ENCODE peak calls at places on chromosomes 3 and 15, in five cellular contexts. J is HepG2, A is A549, Q is K562, B is GM12878. O is an unnamed sample.

GRCh38 chr3:34235096-34235495 is 436.7 kb downstream of the PDCD6IP start:
- DNase-seq in J (no peak), A (no peak), Q (no peak), B (no peak), O (no peak)

GRCh38 chr3:71011565-71012287 is 571.8 kb downstream of the FOXP1 start:
- DNase-seq in J (no peak), A (no peak), Q (no peak), B (peak), O (no peak)

GRCh38 chr15:92959219-92959618 is 59.1 kb downstream of the CHD2 start:
- DNase-seq in J (no peak), A (no peak), Q (no peak), B (no peak), O (no peak)

GRCh38 chr3:57787867-57788623 is 31.9 kb downstream of the SLMAP start:
- DNase-seq in J (no peak), A (no peak), Q (peak), B (peak), O (no peak)

GRCh38 chr3:15291589-15292541 is 40.5 kb downstream of the SH3BP5 start:
- DNase-seq in J (no peak), A (no peak), Q (peak), B (peak), O (no peak)

GRCh38 chr3:37768107-37768809 is 93.4 kb upstream of the CTDSPL start:
- DNase-seq in J (peak), A (no peak), Q (peak), B (no peak), O (peak)

GRCh38 chr3:127632035-127632434 is 3.0 kb downstream of the PODXL2 start:
- DNase-seq in J (no peak), A (no peak), Q (no peak), B (no peak), O (no peak)

GRCh38 chr3:152595975-152596832 is 238.7 kb upstream of the P2RY1 start:
- DNase-seq in J (peak), A (no peak), Q (peak), B (peak), O (no peak)

GRCh38 chr3:12948371-12948770 is 107.0 kb upstream of the RPL32 start:
- DNase-seq in J (no peak), A (no peak), Q (no peak), B (no peak), O (no peak)

GRCh38 chr15:60838206-60838605 is 359.3 kb upstream of the ICE2 start:
- DNase-seq in J (no peak), A (no peak), Q (no peak), B (no peak), O (no peak)

GRCh38 chr3:120071259-120071658 is 23.0 kb downstream of the GSK3B start:
- DNase-seq in J (no peak), A (no peak), Q (no peak), B (no peak), O (peak)

GRCh38 chr3:160355826-160356225 is 43.2 kb downstream of the IFT80 start:
- DNase-seq in J (no peak), A (no peak), Q (no peak), B (no peak), O (no peak)

GRCh38 chr3:69200384-69201068 is 78.1 kb upstream of the LMOD3 start:
- DNase-seq in J (peak), A (no peak), Q (peak), B (no peak), O (peak)

GRCh38 chr15:63332367-63333078 is 49.1 kb downstream of the CA12 start:
- DNase-seq in J (no peak), A (peak), Q (no peak), B (no peak), O (no peak)

GRCh38 chr3:125507128-125507527 is 12.9 kb downstream of the SNX4 start:
- DNase-seq in J (no peak), A (no peak), Q (no peak), B (no peak), O (no peak)

GRCh38 chr3:10334461-10334860 is 13.5 kb upstream of the SEC13 start:
- DNase-seq in J (no peak), A (peak), Q (peak), B (no peak), O (peak)

GRCh38 chr3:190528721-190529120 is 14.8 kb downstream of the IL1RAP start:
- DNase-seq in J (no peak), A (no peak), Q (no peak), B (no peak), O (no peak)

GRCh38 chr15:84816694-84817460 is at the start of gene ALPK3:
- DNase-seq in J (no peak), A (no peak), Q (no peak), B (no peak), O (peak)

DNA sequence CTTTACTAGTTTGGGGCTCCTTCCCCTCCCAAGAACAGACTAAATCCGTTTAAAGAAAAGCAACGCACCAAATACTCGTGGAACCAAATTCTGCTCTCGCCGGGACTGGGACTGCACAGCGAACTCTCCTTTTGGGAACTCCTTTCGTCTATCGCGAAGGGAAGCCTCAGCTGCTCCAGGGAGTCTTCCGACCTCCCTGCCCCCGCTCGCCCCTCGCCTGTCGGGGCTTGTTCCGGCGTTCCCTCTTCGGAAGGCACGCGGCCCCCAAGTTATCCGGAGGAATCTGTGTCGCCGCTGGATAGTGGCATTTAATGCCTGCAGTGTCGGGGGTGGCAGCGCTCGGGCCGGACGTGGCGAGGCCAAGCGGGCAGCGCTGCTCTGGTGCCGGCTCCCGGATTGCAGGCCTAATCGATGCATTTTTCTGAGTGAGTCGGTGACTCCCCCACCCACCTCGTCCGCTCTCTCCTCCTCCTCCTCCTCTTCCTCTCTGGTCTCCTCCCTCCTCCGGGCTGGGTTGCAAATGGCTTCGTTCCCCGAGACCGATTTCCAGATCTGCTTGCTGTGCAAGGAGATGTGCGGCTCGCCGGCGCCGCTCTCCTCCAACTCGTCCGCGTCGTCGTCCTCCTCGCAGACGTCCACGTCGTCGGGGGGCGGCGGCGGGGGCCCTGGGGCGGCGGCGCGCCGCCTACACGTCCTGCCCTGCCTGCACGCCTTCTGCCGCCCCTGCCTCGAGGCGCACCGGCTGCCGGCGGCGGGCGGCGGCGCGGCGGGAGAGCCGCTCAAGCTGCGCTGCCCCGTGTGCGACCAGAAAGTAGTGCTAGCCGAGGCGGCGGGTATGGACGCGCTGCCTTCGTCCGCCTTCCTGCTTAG is at the start of gene TRIM71:
- DNase-seq in J (no peak), A (no peak), Q (no peak), B (no peak), O (no peak)
- TF ChIP-seq JUNB in J (no peak), A (no peak), Q (no peak), B (no peak), O (no peak)

DNA sequence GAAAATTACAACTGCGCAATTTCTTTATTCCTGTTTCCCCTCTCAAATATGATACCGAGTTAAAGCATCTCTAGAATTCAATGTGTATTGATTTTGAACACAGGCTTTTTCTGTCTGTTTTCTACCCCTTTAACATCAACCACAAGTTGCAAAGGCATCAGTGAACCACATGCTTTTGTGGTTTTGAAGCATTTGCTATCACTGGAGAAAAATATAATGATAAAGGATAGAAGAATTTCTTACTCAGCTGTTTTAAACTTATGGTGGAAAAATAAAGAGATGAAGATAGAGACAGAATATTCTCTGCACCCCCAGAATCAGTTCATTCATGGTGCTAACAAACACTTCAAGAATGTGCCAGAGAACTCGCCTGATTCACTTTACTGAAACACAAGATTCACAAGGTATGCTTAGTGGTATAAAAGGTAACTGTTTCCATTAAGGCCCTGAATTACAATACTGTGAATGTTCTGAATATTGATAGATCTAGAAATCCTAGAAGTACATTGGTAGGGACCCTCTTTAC is 9.5 kb upstream of the DPPA4 start:
- DNase-seq in J (no peak), A (no peak), Q (no peak), B (no peak), O (no peak)
- TF ChIP-seq JUNB in J (no peak), A (no peak), Q (no peak), B (no peak), O (no peak)

DNA sequence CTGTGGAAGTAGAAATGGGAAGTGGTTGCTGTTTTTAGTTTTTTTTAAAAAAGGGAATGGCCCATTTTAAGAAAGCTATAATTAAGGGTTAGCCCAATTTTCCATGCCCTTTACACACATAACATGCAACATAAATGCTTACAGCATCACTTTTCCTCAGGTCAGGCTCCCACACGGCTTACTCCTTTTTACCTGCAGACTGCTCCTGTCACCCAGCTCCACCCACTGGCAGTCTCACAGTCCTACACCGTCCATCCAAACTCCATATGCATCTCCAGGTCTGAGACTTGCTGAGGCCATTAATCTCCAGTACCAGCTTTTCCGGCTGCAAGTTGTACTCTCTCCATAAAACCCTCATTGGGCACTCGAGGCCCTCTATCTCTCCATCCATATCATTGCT is 19.7 kb downstream of the MORC1 start:
- DNase-seq in J (peak), A (peak), Q (peak), B (no peak), O (peak)
- TF ChIP-seq JUNB in J (no peak), A (no peak), Q (no peak), B (no peak), O (no peak)

GRCh38 chr3:40009991-40010390 is 200.6 kb downstream of the MYRIP start:
- DNase-seq in J (no peak), A (no peak), Q (no peak), B (no peak), O (no peak)
- TF ChIP-seq JUNB in J (no peak), A (no peak), Q (no peak), B (no peak), O (no peak)

GRCh38 chr3:150436161-150436560 is 28.1 kb downstream of the TSC22D2 start:
- DNase-seq in J (no peak), A (no peak), Q (no peak), B (no peak), O (peak)
- TF ChIP-seq JUNB in J (no peak), A (no peak), Q (no peak), B (no peak), O (no peak)

GRCh38 chr3:60046212-60046611 is 996.4 kb upstream of the CFAP20DC start:
- DNase-seq in J (no peak), A (no peak), Q (no peak), B (no peak), O (no peak)
- TF ChIP-seq JUNB in J (no peak), A (no peak), Q (no peak), B (no peak), O (no peak)

GRCh38 chr3:55471522-55472280 is 15.4 kb downstream of the WNT5A start:
- DNase-seq in J (no peak), A (no peak), Q (no peak), B (no peak), O (no peak)
- TF ChIP-seq JUNB in J (no peak), A (no peak), Q (no peak), B (no peak), O (no peak)

GRCh38 chr3:3165241-3165640 is 14.2 kb downstream of the CRBN start:
- DNase-seq in J (no peak), A (no peak), Q (no peak), B (no peak), O (no peak)

GRCh38 chr3:3165650-3166049 is 13.8 kb downstream of the CRBN start:
- DNase-seq in J (no peak), A (no peak), Q (no peak), B (no peak), O (no peak)

GRCh38 chr3:3172627-3173026 is 6.9 kb downstream of the CRBN start:
- DNase-seq in J (no peak), A (no peak), Q (no peak), B (no peak), O (no peak)

GRCh38 chr3:3170998-3171397 is 8.5 kb downstream of the CRBN start:
- DNase-seq in J (no peak), A (peak), Q (peak), B (no peak), O (peak)
- TF ChIP-seq JUNB in J (no peak), A (no peak), Q (no peak), B (no peak), O (no peak)